ENCODE peak calls at places on chromosome 9, in six cellular contexts. M is A549; X is naive thymus-derived CD8-positive, alpha-beta T cell; A is NCI-H2081; P is astrocyte; I is H54. R is an unnamed sample.

GRCh38 chr9:14768561-14769234 is 46.2 kb upstream of the CER1 start:
- DNase-seq in P (peak; percentile 13), M (peak; percentile 52), A (peak; percentile 82), X (no peak), I (peak; percentile 16), R (no peak)

GRCh38 chr9:35791321-35791921 is at the start of gene NPR2:
- DNase-seq in I (no peak), A (no peak), X (no peak), M (no peak), P (no peak), R (no peak)

GRCh38 chr9:106616946-106617345 is 246.0 kb upstream of the ZNF462 start:
- DNase-seq in M (no peak), X (no peak), P (no peak), A (no peak), I (no peak), R (no peak)

GRCh38 chr9:93365427-93366118 is 85.9 kb upstream of the FAM120A start:
- DNase-seq in P (no peak), I (no peak), M (no peak), X (no peak), A (no peak), R (no peak)

GRCh38 chr9:96450613-96451544 is 910 bp downstream of the HABP4 start:
- DNase-seq in A (peak; percentile 40), I (peak; percentile 70), X (peak; percentile 52), M (peak; percentile 29), P (peak; percentile 26), R (peak; percentile 30)

GRCh38 chr9:127898433-127899199 is 787 bp downstream of the ST6GALNAC6 start:
- DNase-seq in A (no peak), X (no peak), I (no peak), P (peak; percentile 88), M (no peak), R (no peak)

GRCh38 chr9:37031902-37032301 is 2.2 kb downstream of the PAX5 start:
- DNase-seq in M (no peak), X (no peak), P (no peak), I (no peak), A (no peak), R (no peak)

GRCh38 chr9:99867968-99868367 is 38.5 kb upstream of the STX17 start:
- DNase-seq in X (no peak), I (no peak), M (no peak), A (no peak), P (no peak), R (no peak)

GRCh38 chr9:114790521-114790920 is 15.3 kb downstream of the TNFSF15 start:
- DNase-seq in I (no peak), M (no peak), X (no peak), A (no peak), P (peak; percentile 54), R (no peak)

GRCh38 chr9:127640908-127641545 is 28.9 kb downstream of the STXBP1 start:
- DNase-seq in P (no peak), I (no peak), A (no peak), X (no peak), M (no peak), R (no peak)

GRCh38 chr9:35303567-35303966 is 141.8 kb downstream of the UNC13B start:
- DNase-seq in I (no peak), A (no peak), P (no peak), M (no peak), X (no peak), R (no peak)

GRCh38 chr9:16387382-16387781 is 483.1 kb downstream of the BNC2 start:
- DNase-seq in A (no peak), I (no peak), X (no peak), M (no peak), P (no peak), R (no peak)

GRCh38 chr9:96048116-96048953 is 172.8 kb downstream of the ERCC6L2 start:
- DNase-seq in A (peak; percentile 22), X (peak; percentile 41), I (no peak), P (no peak), M (no peak), R (no peak)

GRCh38 chr9:118449554-118449953 is 745.4 kb downstream of the TLR4 start:
- DNase-seq in X (no peak), P (no peak), I (no peak), A (peak; percentile 59), M (no peak), R (no peak)

GRCh38 chr9:135756576-135756975 is 54.6 kb downstream of the KCNT1 start:
- DNase-seq in I (no peak), X (no peak), A (no peak), M (no peak), P (no peak), R (no peak)

GRCh38 chr9:2053883-2054845 is 39.0 kb downstream of the SMARCA2 start:
- DNase-seq in A (no peak), P (peak; percentile 91), I (no peak), X (peak; percentile 51), M (no peak), R (peak; percentile 66)

GRCh38 chr9:126591083-126591482 is 22.6 kb upstream of the LMX1B start:
- DNase-seq in A (no peak), P (no peak), I (peak; percentile 68), M (peak; percentile 61), X (no peak), R (no peak)

GRCh38 chr9:136532799-136533774 is 12.8 kb downstream of the NOTCH1 start:
- DNase-seq in P (no peak), M (no peak), A (no peak), I (no peak), X (peak; percentile 54), R (peak; percentile 48)

GRCh38 chr9:137103206-137103999 is 11.1 kb downstream of the DPP7 start:
- DNase-seq in X (no peak), A (no peak), P (no peak), M (no peak), I (no peak), R (no peak)

GRCh38 chr9:110183208-110184145 is 24.5 kb downstream of the C9orf152 start:
- DNase-seq in I (peak; percentile 74), M (peak; percentile 82), X (peak; percentile 27), A (peak; percentile 60), P (peak; percentile 50), R (peak; percentile 20)

GRCh38 chr9:136093331-136093986 is 1.6 kb downstream of the NACC2 start:
- DNase-seq in I (peak; percentile 100), A (no peak), P (no peak), M (peak; percentile 51), X (no peak), R (no peak)

GRCh38 chr9:136901516-136902258 is 15.4 kb downstream of the TRAF2 start:
- DNase-seq in A (no peak), X (peak; percentile 34), I (peak; percentile 100), P (peak; percentile 55), M (peak; percentile 92), R (peak; percentile 58)

GRCh38 chr9:23123048-23123632 is 676.5 kb downstream of the DMRTA1 start:
- DNase-seq in I (no peak), M (peak; percentile 52), X (no peak), P (peak; percentile 6), A (peak; percentile 43), R (no peak)

R was measured in effector memory CD8-positive, alpha-beta T cell.